ENCODE peak calls at places on chromosomes 2 and 18, in six cellular contexts. One of them, this sample, is unnamed.

GRCh38 chr2:222352981-222353380 is 54.2 kb upstream of the PAX3 start:
- DNase-seq in fibroblast of villous mesenchyme: no peak
- DNase-seq in GM23248: no peak
- DNase-seq in neuronal stem cell: no peak
- DNase-seq in NCI-H1105: no peak
- DNase-seq in stimulated activated CD4-positive, alpha-beta T cell treated with anti-CD3 and anti-CD28 coated beads, Interleukin-12 subunit alpha, Interleukin-12 subunit beta, amount 100 ng/mL, for 24 hours: no peak
- DNase-seq in this sample: no peak

GRCh38 chr2:29317077-29317517 is 201.9 kb downstream of the CLIP4 start:
- DNase-seq in fibroblast of villous mesenchyme: peak; percentile 8
- DNase-seq in GM23248: peak; percentile 57
- DNase-seq in neuronal stem cell: no peak
- DNase-seq in NCI-H1105: no peak
- DNase-seq in stimulated activated CD4-positive, alpha-beta T cell treated with anti-CD3 and anti-CD28 coated beads, Interleukin-12 subunit alpha, Interleukin-12 subunit beta, amount 100 ng/mL, for 24 hours: no peak
- DNase-seq in this sample: no peak

GRCh38 chr2:43059183-43059897 is 167.1 kb downstream of the ZFP36L2 start:
- DNase-seq in fibroblast of villous mesenchyme: peak; percentile 94
- DNase-seq in GM23248: peak; percentile 94
- DNase-seq in neuronal stem cell: no peak
- DNase-seq in NCI-H1105: no peak
- DNase-seq in stimulated activated CD4-positive, alpha-beta T cell treated with anti-CD3 and anti-CD28 coated beads, Interleukin-12 subunit alpha, Interleukin-12 subunit beta, amount 100 ng/mL, for 24 hours: peak; percentile 65
- DNase-seq in this sample: peak; percentile 94

GRCh38 chr18:57397440-57397839 is 37.7 kb upstream of the ONECUT2 start:
- DNase-seq in fibroblast of villous mesenchyme: no peak
- DNase-seq in GM23248: peak; percentile 60
- DNase-seq in neuronal stem cell: no peak
- DNase-seq in NCI-H1105: no peak
- DNase-seq in stimulated activated CD4-positive, alpha-beta T cell treated with anti-CD3 and anti-CD28 coated beads, Interleukin-12 subunit alpha, Interleukin-12 subunit beta, amount 100 ng/mL, for 24 hours: no peak
- DNase-seq in this sample: peak; percentile 9

GRCh38 chr2:8628870-8629209 is 53.0 kb upstream of the ID2 start:
- DNase-seq in fibroblast of villous mesenchyme: no peak
- DNase-seq in GM23248: no peak
- DNase-seq in neuronal stem cell: no peak
- DNase-seq in NCI-H1105: no peak
- DNase-seq in stimulated activated CD4-positive, alpha-beta T cell treated with anti-CD3 and anti-CD28 coated beads, Interleukin-12 subunit alpha, Interleukin-12 subunit beta, amount 100 ng/mL, for 24 hours: no peak
- DNase-seq in this sample: no peak

GRCh38 chr2:17918789-17919188 is 40.3 kb downstream of the KCNS3 start:
- DNase-seq in fibroblast of villous mesenchyme: peak; percentile 16
- DNase-seq in GM23248: no peak
- DNase-seq in neuronal stem cell: no peak
- DNase-seq in NCI-H1105: peak; percentile 1
- DNase-seq in stimulated activated CD4-positive, alpha-beta T cell treated with anti-CD3 and anti-CD28 coated beads, Interleukin-12 subunit alpha, Interleukin-12 subunit beta, amount 100 ng/mL, for 24 hours: no peak
- DNase-seq in this sample: peak; percentile 10

GRCh38 chr18:48801728-48802542 is 148.8 kb downstream of the SMAD7 start:
- DNase-seq in fibroblast of villous mesenchyme: no peak
- DNase-seq in GM23248: no peak
- DNase-seq in neuronal stem cell: no peak
- DNase-seq in NCI-H1105: no peak
- DNase-seq in stimulated activated CD4-positive, alpha-beta T cell treated with anti-CD3 and anti-CD28 coated beads, Interleukin-12 subunit alpha, Interleukin-12 subunit beta, amount 100 ng/mL, for 24 hours: no peak
- DNase-seq in this sample: no peak

GRCh38 chr18:79531926-79532689 is 136.4 kb downstream of the NFATC1 start:
- DNase-seq in fibroblast of villous mesenchyme: peak; percentile 7
- DNase-seq in GM23248: no peak
- DNase-seq in neuronal stem cell: no peak
- DNase-seq in NCI-H1105: no peak
- DNase-seq in stimulated activated CD4-positive, alpha-beta T cell treated with anti-CD3 and anti-CD28 coated beads, Interleukin-12 subunit alpha, Interleukin-12 subunit beta, amount 100 ng/mL, for 24 hours: no peak
- DNase-seq in this sample: no peak

GRCh38 chr2:9488583-9489547 is 14.5 kb downstream of the IAH1 start:
- DNase-seq in fibroblast of villous mesenchyme: no peak
- DNase-seq in GM23248: peak; percentile 76
- DNase-seq in neuronal stem cell: no peak
- DNase-seq in NCI-H1105: no peak
- DNase-seq in stimulated activated CD4-positive, alpha-beta T cell treated with anti-CD3 and anti-CD28 coated beads, Interleukin-12 subunit alpha, Interleukin-12 subunit beta, amount 100 ng/mL, for 24 hours: no peak
- DNase-seq in this sample: no peak

GRCh38 chr2:15718103-15718943 is 126.7 kb downstream of the DDX1 start:
- DNase-seq in fibroblast of villous mesenchyme: no peak
- DNase-seq in GM23248: no peak
- DNase-seq in neuronal stem cell: no peak
- DNase-seq in NCI-H1105: no peak
- DNase-seq in stimulated activated CD4-positive, alpha-beta T cell treated with anti-CD3 and anti-CD28 coated beads, Interleukin-12 subunit alpha, Interleukin-12 subunit beta, amount 100 ng/mL, for 24 hours: no peak
- DNase-seq in this sample: no peak

GRCh38 chr18:26963292-26963691 is 97.8 kb upstream of the AQP4 start:
- DNase-seq in fibroblast of villous mesenchyme: no peak
- DNase-seq in GM23248: peak; percentile 7
- DNase-seq in neuronal stem cell: no peak
- DNase-seq in NCI-H1105: no peak
- DNase-seq in stimulated activated CD4-positive, alpha-beta T cell treated with anti-CD3 and anti-CD28 coated beads, Interleukin-12 subunit alpha, Interleukin-12 subunit beta, amount 100 ng/mL, for 24 hours: no peak
- DNase-seq in this sample: no peak

GRCh38 chr2:239189711-239190131 is 211.1 kb downstream of the HDAC4 start:
- DNase-seq in fibroblast of villous mesenchyme: no peak
- DNase-seq in GM23248: no peak
- DNase-seq in neuronal stem cell: no peak
- DNase-seq in NCI-H1105: no peak
- DNase-seq in stimulated activated CD4-positive, alpha-beta T cell treated with anti-CD3 and anti-CD28 coated beads, Interleukin-12 subunit alpha, Interleukin-12 subunit beta, amount 100 ng/mL, for 24 hours: no peak
- DNase-seq in this sample: no peak

GRCh38 chr2:239951117-239951734 is 73.9 kb downstream of the NDUFA10 start:
- DNase-seq in fibroblast of villous mesenchyme: no peak
- DNase-seq in GM23248: no peak
- DNase-seq in neuronal stem cell: no peak
- DNase-seq in NCI-H1105: no peak
- DNase-seq in stimulated activated CD4-positive, alpha-beta T cell treated with anti-CD3 and anti-CD28 coated beads, Interleukin-12 subunit alpha, Interleukin-12 subunit beta, amount 100 ng/mL, for 24 hours: no peak
- DNase-seq in this sample: no peak

GRCh38 chr2:143258126-143258892 is 129.1 kb downstream of the ARHGAP15 start:
- DNase-seq in fibroblast of villous mesenchyme: no peak
- DNase-seq in GM23248: no peak
- DNase-seq in neuronal stem cell: no peak
- DNase-seq in NCI-H1105: no peak
- DNase-seq in stimulated activated CD4-positive, alpha-beta T cell treated with anti-CD3 and anti-CD28 coated beads, Interleukin-12 subunit alpha, Interleukin-12 subunit beta, amount 100 ng/mL, for 24 hours: no peak
- DNase-seq in this sample: no peak

GRCh38 chr2:159317392-159318088 is 31.0 kb upstream of the WDSUB1 start:
- DNase-seq in fibroblast of villous mesenchyme: no peak
- DNase-seq in GM23248: no peak
- DNase-seq in neuronal stem cell: no peak
- DNase-seq in NCI-H1105: no peak
- DNase-seq in stimulated activated CD4-positive, alpha-beta T cell treated with anti-CD3 and anti-CD28 coated beads, Interleukin-12 subunit alpha, Interleukin-12 subunit beta, amount 100 ng/mL, for 24 hours: no peak
- DNase-seq in this sample: no peak

GRCh38 chr2:64904405-64905329 is 84.5 kb upstream of the SLC1A4 start:
- DNase-seq in fibroblast of villous mesenchyme: no peak
- DNase-seq in GM23248: no peak
- DNase-seq in neuronal stem cell: no peak
- DNase-seq in NCI-H1105: no peak
- DNase-seq in stimulated activated CD4-positive, alpha-beta T cell treated with anti-CD3 and anti-CD28 coated beads, Interleukin-12 subunit alpha, Interleukin-12 subunit beta, amount 100 ng/mL, for 24 hours: no peak
- DNase-seq in this sample: no peak

GRCh38 chr18:12281861-12282260 is 26.2 kb upstream of the TUBB6 start:
- DNase-seq in fibroblast of villous mesenchyme: no peak
- DNase-seq in GM23248: no peak
- DNase-seq in neuronal stem cell: no peak
- DNase-seq in NCI-H1105: no peak
- DNase-seq in stimulated activated CD4-positive, alpha-beta T cell treated with anti-CD3 and anti-CD28 coated beads, Interleukin-12 subunit alpha, Interleukin-12 subunit beta, amount 100 ng/mL, for 24 hours: no peak
- DNase-seq in this sample: no peak

GRCh38 chr18:39448942-39449341 is 1883.3 kb upstream of the CELF4 start:
- DNase-seq in fibroblast of villous mesenchyme: no peak
- DNase-seq in GM23248: peak; percentile 32
- DNase-seq in neuronal stem cell: no peak
- DNase-seq in NCI-H1105: no peak
- DNase-seq in stimulated activated CD4-positive, alpha-beta T cell treated with anti-CD3 and anti-CD28 coated beads, Interleukin-12 subunit alpha, Interleukin-12 subunit beta, amount 100 ng/mL, for 24 hours: no peak
- DNase-seq in this sample: no peak

GRCh38 chr18:13982136-13982535 is 66.8 kb upstream of the MC2R start:
- DNase-seq in fibroblast of villous mesenchyme: no peak
- DNase-seq in GM23248: no peak
- DNase-seq in neuronal stem cell: peak; percentile 12
- DNase-seq in NCI-H1105: no peak
- DNase-seq in stimulated activated CD4-positive, alpha-beta T cell treated with anti-CD3 and anti-CD28 coated beads, Interleukin-12 subunit alpha, Interleukin-12 subunit beta, amount 100 ng/mL, for 24 hours: no peak
- DNase-seq in this sample: no peak